ENCODE peak calls at places on chromosome 4, in four cellular contexts. Z is ascending aorta, V is OCI-LY7, L is right lobe of liver. C is an unnamed sample.

GRCh38 chr4:109075617-109076016 is 226.8 kb downstream of the COL25A1 start:
- DNase-seq in Z (no peak), V (no peak), L (no peak), C (no peak)

GRCh38 chr4:77856152-77856551 is 6.5 kb upstream of the MRPL1 start:
- DNase-seq in Z (no peak), V (no peak), L (no peak), C (no peak)

GRCh38 chr4:163493643-163494359 is 689 bp upstream of the TMA16 start:
- DNase-seq in Z (no peak), V (peak; percentile 78), L (peak; percentile 52), C (no peak)

GRCh38 chr4:143358923-143359694 is 22.4 kb downstream of the GAB1 start:
- DNase-seq in Z (no peak), V (peak; percentile 91), L (no peak), C (no peak)

GRCh38 chr4:89708903-89709361 is 128.0 kb downstream of the SNCA start:
- DNase-seq in Z (no peak), V (no peak), L (no peak), C (no peak)

GRCh38 chr4:37966044-37966443 is 5.8 kb downstream of the PTTG2 start:
- DNase-seq in Z (no peak), V (no peak), L (no peak), C (no peak)

GRCh38 chr4:183602444-183603102 is 56.4 kb downstream of the RWDD4 start:
- DNase-seq in Z (no peak), V (no peak), L (no peak), C (no peak)

GRCh38 chr4:5839751-5840674 is 52.9 kb downstream of the CRMP1 start:
- DNase-seq in Z (no peak), V (no peak), L (peak; percentile 40), C (no peak)

GRCh38 chr4:78225236-78225635 is 168.1 kb downstream of the FRAS1 start:
- DNase-seq in Z (no peak), V (no peak), L (no peak), C (no peak)

GRCh38 chr4:16031554-16032381 is 52.1 kb downstream of the PROM1 start:
- DNase-seq in Z (no peak), V (no peak), L (no peak), C (no peak)
- H3K4me3 ChIP-seq in Z (no peak overlapping the region), V (no peak overlapping the region), L (no peak overlapping the region), C (no peak overlapping the region)

GRCh38 chr4:169250796-169251195 is 20.0 kb downstream of the SH3RF1 start:
- DNase-seq in Z (no peak), V (no peak), L (no peak), C (no peak)

GRCh38 chr4:169249214-169249973 is 21.4 kb downstream of the SH3RF1 start:
- DNase-seq in Z (no peak), V (no peak), L (no peak), C (no peak)

GRCh38 chr4:169253087-169253675 is 17.6 kb downstream of the SH3RF1 start:
- DNase-seq in Z (no peak), V (no peak), L (no peak), C (no peak)

GRCh38 chr4:169252339-169253086 is 18.2 kb downstream of the SH3RF1 start:
- DNase-seq in Z (no peak), V (no peak), L (no peak), C (no peak)

DNA sequence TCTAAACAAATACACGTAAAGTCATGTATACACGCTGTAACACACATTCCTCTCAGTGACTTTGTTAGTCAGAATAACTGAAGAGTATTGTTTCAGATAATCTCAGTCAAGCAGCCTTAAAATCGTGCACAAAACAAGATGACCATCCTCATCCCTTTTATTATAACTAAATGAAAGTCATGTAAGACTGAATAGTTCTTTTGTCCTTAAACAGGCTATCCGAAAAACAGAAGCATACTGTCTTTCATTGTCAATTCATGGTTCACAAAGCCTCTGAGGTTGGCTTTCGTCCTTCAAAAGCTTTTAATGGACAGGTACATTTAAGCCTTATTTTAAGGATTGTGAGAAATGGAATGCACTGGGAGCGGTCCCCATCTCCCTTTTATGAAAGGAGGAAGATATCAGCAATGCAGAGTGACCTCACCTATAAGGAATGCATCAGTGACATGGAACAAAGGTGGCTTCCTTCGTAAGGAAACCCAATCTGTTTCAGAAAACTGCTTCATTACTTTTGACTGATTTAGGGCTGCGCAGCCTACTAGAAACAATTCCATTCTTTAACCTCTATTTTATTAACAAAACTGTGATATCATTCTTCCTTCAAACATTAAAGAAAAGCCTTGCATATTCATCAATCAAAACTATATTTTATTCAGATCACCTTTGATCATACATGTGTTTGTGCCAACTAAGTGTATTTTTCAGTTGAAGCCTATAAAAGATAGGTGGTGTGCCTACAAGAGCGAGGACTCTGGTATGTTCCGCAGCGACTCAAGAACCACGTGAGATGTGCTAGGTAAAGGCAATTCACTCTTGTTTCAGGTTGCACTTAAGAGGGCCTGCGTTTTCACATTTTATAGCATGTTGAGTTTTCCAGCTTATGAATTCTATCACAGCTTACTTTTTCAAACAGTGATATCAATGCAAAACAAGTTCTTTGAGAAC is 19.2 kb downstream of the SH3RF1 start:
- DNase-seq in Z (no peak), V (no peak), L (no peak), C (no peak)
- H3K27ac ChIP-seq in Z (no peak overlapping the region), V (no peak overlapping the region), L (peak overlapping the region; percentile 2), C (no peak overlapping the region)

DNA sequence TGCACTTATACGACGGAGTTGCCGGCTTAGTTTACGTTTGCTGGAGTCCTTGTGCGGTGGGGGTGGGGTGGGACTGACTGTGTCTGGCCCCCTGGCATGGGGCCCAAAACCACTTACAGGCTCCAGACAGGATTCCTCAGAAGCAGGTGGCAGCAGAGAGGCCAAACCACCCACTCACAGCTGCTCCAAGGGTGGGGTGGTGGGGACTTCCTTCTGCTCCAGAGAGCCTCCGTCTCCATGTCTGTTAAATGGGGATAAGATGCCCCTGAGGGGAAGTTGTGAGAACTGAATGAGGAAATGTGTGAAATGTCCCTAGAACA is 36.7 kb downstream of the PSAPL1 start:
- DNase-seq in Z (no peak), V (no peak), L (no peak), C (no peak)
- TF ChIP-seq CTCF in Z (no peak), V (no peak), L (no peak), C (no peak)

GRCh38 chr4:153221783-153222161 is 17.5 kb downstream of the TRIM2 start:
- DNase-seq in Z (no peak), V (no peak), L (no peak), C (no peak)
- H3K4me3 ChIP-seq in Z (peak overlapping the region; percentile 82), V (no peak overlapping the region), L (peak overlapping the region; percentile 70), C (peak overlapping the region; percentile 82)